ENCODE peak calls at places on chromosomes 12 and 14, in eight cellular contexts. J is NCI-H2081, S is thyroid gland, L is PC-3, V is RWPE1, C is thoracic aorta, W is Daoy, M is HFF-Myc. G is an unnamed sample.

GRCh38 chr12:103884316-103884715 is 43.3 kb upstream of the NT5DC3 start:
- DNase-seq in M (no peak), L (peak), W (peak), J (no peak), V (peak), S (peak), C (no peak), G (no peak)

GRCh38 chr14:67228325-67228984 is 12.8 kb upstream of the PALS1 start:
- DNase-seq in W (peak), S (no peak), M (no peak), C (no peak), L (peak), V (peak), J (no peak), G (no peak)

GRCh38 chr12:77928078-77928477 is 97.4 kb downstream of the NAV3 start:
- DNase-seq in J (no peak), C (no peak), V (no peak), L (no peak), W (no peak), M (no peak), S (no peak), G (no peak)

GRCh38 chr14:73645248-73645610 is 443 bp downstream of the DNAL1 start:
- DNase-seq in J (no peak), W (no peak), V (no peak), S (no peak), C (no peak), L (no peak), M (no peak), G (no peak)

GRCh38 chr12:120991965-120992364 is 13.6 kb downstream of the HNF1A start:
- DNase-seq in V (no peak), W (no peak), C (no peak), J (no peak), L (no peak), M (no peak), S (no peak), G (no peak)

GRCh38 chr14:39946796-39947195 is 514.6 kb upstream of the FBXO33 start:
- DNase-seq in W (no peak), C (no peak), J (no peak), S (no peak), V (no peak), M (no peak), L (peak), G (no peak)

GRCh38 chr12:59839514-59839913 is 243.7 kb downstream of the SLC16A7 start:
- DNase-seq in V (no peak), C (no peak), M (no peak), W (no peak), S (no peak), J (no peak), L (peak), G (no peak)

GRCh38 chr14:97878206-97878605 is 1081.0 kb downstream of the VRK1 start:
- DNase-seq in V (no peak), W (no peak), J (no peak), C (no peak), M (no peak), S (peak), L (no peak), G (no peak)

GRCh38 chr14:51977075-51977474 is 12.3 kb upstream of the RTRAF start:
- DNase-seq in C (no peak), V (no peak), S (no peak), L (no peak), J (no peak), M (no peak), W (no peak), G (no peak)

GRCh38 chr14:95320076-95320895 is 578 bp upstream of the CLMN start:
- DNase-seq in L (no peak), J (no peak), V (no peak), S (peak), M (no peak), C (no peak), W (no peak), G (peak)

GRCh38 chr12:67826946-67827719 is 162.1 kb upstream of the IFNG-AS1 start:
- DNase-seq in S (no peak), C (no peak), W (peak), L (peak), J (no peak), V (no peak), M (no peak), G (no peak)

GRCh38 chr14:52996493-52996892 is 45.6 kb upstream of the FERMT2 start:
- DNase-seq in C (no peak), L (no peak), S (no peak), M (no peak), W (no peak), V (no peak), J (no peak), G (no peak)

GRCh38 chr14:60106341-60106740 is 14.6 kb downstream of the PCNX4 start:
- DNase-seq in C (no peak), J (no peak), L (no peak), W (no peak), M (no peak), V (no peak), S (no peak), G (no peak)

GRCh38 chr14:60183724-60184596 is 18.8 kb upstream of the DHRS7 start:
- DNase-seq in C (no peak), M (no peak), S (no peak), W (peak), J (peak), L (peak), V (no peak), G (peak)

GRCh38 chr12:129102233-129102632 is 249.0 kb downstream of the GLT1D1 start:
- DNase-seq in W (no peak), S (no peak), J (no peak), V (no peak), C (no peak), L (no peak), M (no peak), G (no peak)

GRCh38 chr12:91920276-91920675 is 225.4 kb downstream of the BTG1 start:
- DNase-seq in V (no peak), S (no peak), J (no peak), C (no peak), W (peak), L (peak), M (no peak), G (no peak)

GRCh38 chr12:96237035-96237434 is 42.9 kb downstream of the ELK3 start:
- DNase-seq in M (no peak), C (no peak), J (no peak), L (no peak), S (no peak), W (no peak), V (no peak), G (peak)

GRCh38 chr14:56555921-56556570 is 23.6 kb upstream of the TMEM260 start:
- DNase-seq in V (peak), L (peak), C (no peak), S (no peak), W (peak), M (no peak), J (peak), G (no peak)

G was measured in uterus.